ENCODE peak calls at places on chromosomes 6 and 20, in five cellular contexts. A, P, U, I and Q are unnamed samples.
A peak's percentile ranks its signal among the peaks of the same experiment; 100 is the strongest.

GRCh38 chr6:118739976-118740771 is 88.8 kb upstream of the CEP85L start:
- DNase-seq in A (no peak), P (no peak), U (peak; percentile 32), I (no peak), Q (no peak)

GRCh38 chr20:17545127-17545526 is 13.9 kb upstream of the BFSP1 start:
- DNase-seq in A (no peak), P (no peak), U (no peak), I (no peak), Q (no peak)

GRCh38 chr6:56692586-56693245 is 50.0 kb upstream of the DST start:
- DNase-seq in A (no peak), P (no peak), U (no peak), I (no peak), Q (peak; percentile 35)

GRCh38 chr20:37239026-37239451 is 22.6 kb downstream of the GHRH start:
- DNase-seq in A (no peak), P (no peak), U (no peak), I (peak; percentile 78), Q (no peak)

GRCh38 chr6:6057442-6058053 is 50.8 kb upstream of the NRN1 start:
- DNase-seq in A (peak; percentile 41), P (no peak), U (peak; percentile 76), I (peak; percentile 6), Q (no peak)

GRCh38 chr6:138787138-138787537 is 8.7 kb upstream of the ECT2L start:
- DNase-seq in A (no peak), P (no peak), U (no peak), I (no peak), Q (no peak)

GRCh38 chr20:922781-923180 is 6.6 kb upstream of the ANGPT4 start:
- DNase-seq in A (no peak), P (peak; percentile 72), U (no peak), I (no peak), Q (no peak)

GRCh38 chr6:53544050-53544499 is 826 bp downstream of the GCLC start:
- DNase-seq in A (no peak), P (peak; percentile 20), U (peak; percentile 33), I (no peak), Q (no peak)

GRCh38 chr6:13485923-13486557 is 1.4 kb downstream of the GFOD1 start:
- DNase-seq in A (no peak), P (peak; percentile 35), U (peak; percentile 57), I (no peak), Q (no peak)

GRCh38 chr20:47784599-47785320 is 521 bp downstream of the SULF2 start:
- DNase-seq in A (no peak), P (no peak), U (peak; percentile 74), I (no peak), Q (no peak)
- TF ChIP-seq CTCF in A (peak; percentile 20), P (peak; percentile 46), U (peak; percentile 49), I (peak; percentile 46), Q (peak; percentile 3)

GRCh38 chr20:59767656-59768055 is 163.3 kb downstream of the PHACTR3 start:
- DNase-seq in A (no peak), P (no peak), U (no peak), I (no peak), Q (no peak)

GRCh38 chr20:59772373-59772705 is 161.1 kb downstream of the SYCP2 start:
- DNase-seq in A (no peak), P (no peak), U (no peak), I (no peak), Q (no peak)

GRCh38 chr20:59770851-59771250 is 162.6 kb downstream of the SYCP2 start:
- DNase-seq in A (no peak), P (no peak), U (no peak), I (no peak), Q (no peak)

GRCh38 chr20:59771506-59772372 is 161.7 kb downstream of the SYCP2 start:
- DNase-seq in A (no peak), P (peak; percentile 15), U (peak; percentile 36), I (no peak), Q (no peak)

DNA sequence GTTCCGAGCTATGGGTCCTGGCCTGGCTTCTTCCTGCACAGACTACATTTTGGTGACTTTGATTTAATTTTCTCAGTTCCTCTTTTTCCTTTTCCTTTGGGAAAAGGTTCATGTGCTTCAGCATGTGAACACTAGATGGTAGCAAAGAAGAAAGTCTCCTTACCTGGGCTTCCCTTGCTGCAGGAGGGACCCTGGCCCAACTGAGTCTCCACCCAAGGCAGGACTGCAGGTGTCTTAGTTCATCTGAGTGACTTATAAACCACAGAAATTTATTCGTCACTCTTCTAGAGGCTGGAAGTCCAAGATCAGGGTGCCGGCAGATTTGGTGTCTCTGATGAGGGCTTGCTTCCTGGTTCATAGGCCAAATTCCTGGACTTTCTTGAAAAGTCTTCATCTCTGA is 163.2 kb downstream of the SYCP2 start:
- DNase-seq in A (no peak), P (no peak), U (peak; percentile 71), I (no peak), Q (no peak)
- TF ChIP-seq CTCF in A (no peak), P (no peak), U (peak; percentile 71), I (no peak), Q (no peak)

GRCh38 chr6:10591411-10592160 is 70.4 kb downstream of the GCNT2 start:
- DNase-seq in A (no peak), P (no peak), U (no peak), I (no peak), Q (no peak)

GRCh38 chr6:10599046-10599445 is 77.9 kb downstream of the GCNT2 start:
- DNase-seq in A (no peak), P (no peak), U (no peak), I (no peak), Q (no peak)

GRCh38 chr6:10597499-10598001 is 76.4 kb downstream of the GCNT2 start:
- DNase-seq in A (no peak), P (no peak), U (no peak), I (no peak), Q (no peak)

GRCh38 chr6:10598084-10598960 is 77.2 kb downstream of the GCNT2 start:
- DNase-seq in A (no peak), P (no peak), U (peak; percentile 13), I (no peak), Q (no peak)

GRCh38 chr6:10595731-10596664 is 74.8 kb downstream of the GCNT2 start:
- DNase-seq in A (no peak), P (no peak), U (peak; percentile 72), I (no peak), Q (no peak)
- TF ChIP-seq CTCF in A (no peak), P (no peak), U (no peak), I (no peak), Q (no peak)

DNA sequence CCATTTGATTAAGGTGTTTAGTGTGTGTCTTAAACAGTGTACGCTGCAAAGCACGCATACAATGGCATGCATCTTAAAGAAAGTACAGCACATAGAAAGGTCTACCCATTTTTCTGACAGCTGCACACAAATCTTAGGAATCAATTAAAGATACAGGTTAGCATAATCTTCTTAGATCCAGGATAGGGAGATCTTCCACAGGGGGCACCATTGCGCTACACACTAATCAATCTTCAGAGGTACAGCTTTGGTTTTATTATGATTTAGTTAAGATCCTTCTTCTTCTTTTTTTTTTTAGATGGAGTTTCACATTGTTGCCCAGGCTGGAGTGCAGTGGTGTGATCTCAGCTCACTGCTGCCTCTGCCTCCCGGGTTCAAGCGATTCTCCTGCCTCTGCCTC is 63.7 kb upstream of the BEND3 start:
- DNase-seq in A (no peak), P (no peak), U (peak; percentile 20), I (no peak), Q (peak; percentile 10)
- TF ChIP-seq CTCF in A (peak; percentile 61), P (no peak), U (peak; percentile 50), I (peak; percentile 33), Q (peak; percentile 34)

DNA sequence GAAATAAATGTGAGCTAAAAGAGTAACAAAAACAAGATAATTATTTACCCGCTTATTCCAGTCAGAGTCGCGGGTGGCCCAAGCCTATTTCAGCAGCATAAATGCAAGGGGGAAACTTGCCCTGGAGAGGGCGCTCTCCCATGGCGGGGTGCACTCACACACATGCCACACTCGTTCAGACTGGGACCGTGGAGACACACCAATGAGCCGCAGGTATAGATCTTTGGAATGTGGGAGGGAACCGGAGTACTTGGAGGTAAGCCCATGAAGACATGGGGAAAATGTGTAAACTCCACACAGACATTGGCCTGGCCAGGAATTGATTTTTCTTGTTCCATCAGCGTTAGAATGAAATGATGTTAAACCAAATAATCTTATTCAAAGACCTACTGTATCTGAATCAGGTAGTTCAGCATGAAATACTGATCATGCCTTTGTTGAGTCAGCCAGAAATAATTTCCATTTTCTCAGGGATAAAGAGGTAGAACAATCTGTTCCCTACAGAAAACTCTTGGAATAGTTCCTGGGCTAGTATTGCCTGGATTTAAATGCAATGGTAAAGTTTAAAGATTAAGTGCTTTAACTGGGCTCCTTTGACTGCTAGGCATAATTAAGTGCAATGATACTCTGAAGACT is 191.5 kb downstream of the MCHR2 start:
- DNase-seq in A (no peak), P (no peak), U (no peak), I (no peak), Q (no peak)
- TF ChIP-seq CTCF in A (peak; percentile 27), P (no peak), U (no peak), I (no peak), Q (no peak)

GRCh38 chr6:75201901-75202672 is 3.8 kb downstream of the COL12A1 start:
- DNase-seq in A (no peak), P (peak; percentile 54), U (no peak), I (no peak), Q (no peak)
- TF ChIP-seq CTCF in A (peak; percentile 23), P (no peak), U (no peak), I (peak; percentile 22), Q (peak; percentile 8)

GRCh38 chr20:53891306-53891894 is 179.0 kb downstream of the BCAS1 start:
- DNase-seq in A (no peak), P (no peak), U (peak; percentile 81), I (no peak), Q (no peak)
- TF ChIP-seq CTCF in A (no peak), P (no peak), U (no peak), I (no peak), Q (no peak)

GRCh38 chr6:157644043-157644810 is 178.8 kb upstream of the SNX9 start:
- DNase-seq in A (no peak), P (peak; percentile 40), U (peak; percentile 28), I (no peak), Q (no peak)
- TF ChIP-seq CTCF in A (no peak), P (peak; percentile 32), U (peak; percentile 57), I (peak; percentile 28), Q (peak; percentile 59)